ENCODE peak calls at places on chromosome 17, in five cellular contexts. C, K, M, Q and L are unnamed samples.

GRCh38 chr17:80414508-80414802 is 512 bp upstream of the ENDOV start:
- DNase-seq in C (no peak), M (no peak), K (no peak), Q (no peak), L (no peak)

GRCh38 chr17:76071497-76072148 is 694 bp downstream of the SRP68 start:
- DNase-seq in C (no peak), Q (no peak), M (no peak), K (no peak), L (no peak)

GRCh38 chr17:45353047-45353446 is 36.2 kb upstream of the MAP3K14 start:
- DNase-seq in Q (no peak), M (peak; percentile 61), K (no peak), C (no peak), L (no peak)

GRCh38 chr17:10556301-10557005 is 7.0 kb upstream of the MYH2 start:
- DNase-seq in K (no peak), M (no peak), C (peak; percentile 46), Q (no peak), L (no peak)

GRCh38 chr17:56754523-56755208 is 79.1 kb downstream of the C17orf67 start:
- DNase-seq in C (peak; percentile 65), K (no peak), M (peak; percentile 46), Q (peak; percentile 22), L (no peak)

GRCh38 chr17:67050476-67051154 is 6.3 kb downstream of the CACNG1 start:
- DNase-seq in K (no peak), Q (no peak), C (no peak), M (no peak), L (no peak)

GRCh38 chr17:63433746-63434591 is 12.1 kb downstream of the CYB561 start:
- DNase-seq in K (no peak), C (peak; percentile 96), M (peak; percentile 94), Q (no peak), L (no peak)

GRCh38 chr17:4553669-4554068 is 1.5 kb downstream of the MYBBP1A start:
- DNase-seq in M (no peak), C (no peak), K (no peak), Q (no peak), L (no peak)

GRCh38 chr17:80328620-80329380 is 68.1 kb downstream of the RNF213 start:
- DNase-seq in M (no peak), K (no peak), C (no peak), Q (no peak), L (no peak)

GRCh38 chr17:2090804-2091534 is 36.1 kb downstream of the HIC1 start:
- DNase-seq in M (peak; percentile 92), Q (peak; percentile 75), C (peak; percentile 97), K (no peak), L (no peak)

GRCh38 chr17:69874220-69874670 is 200.8 kb upstream of the KCNJ16 start:
- DNase-seq in C (peak; percentile 88), Q (peak; percentile 92), K (no peak), M (no peak), L (no peak)

GRCh38 chr17:38543403-38544174 is 62.2 kb downstream of the SRCIN1 start:
- DNase-seq in C (no peak), Q (no peak), M (no peak), K (no peak), L (no peak)

GRCh38 chr17:7897773-7898172 is 9.2 kb downstream of the CHD3 start:
- DNase-seq in M (peak; percentile 25), K (no peak), C (peak; percentile 69), Q (no peak), L (no peak)

GRCh38 chr17:37079065-37079708 is 130.4 kb downstream of the AATF start:
- DNase-seq in C (no peak), M (no peak), K (no peak), Q (no peak), L (no peak)

GRCh38 chr17:40903129-40903847 is 18.2 kb upstream of the KRT20 start:
- DNase-seq in K (no peak), C (peak; percentile 78), Q (no peak), M (peak; percentile 92), L (no peak)

GRCh38 chr17:66431910-66432309 is 129.5 kb downstream of the PRKCA start:
- DNase-seq in C (peak; percentile 92), M (peak; percentile 70), Q (peak; percentile 27), K (no peak), L (no peak)

GRCh38 chr17:19549746-19550623 is 16.3 kb downstream of the SLC47A1 start:
- DNase-seq in C (no peak), Q (no peak), M (no peak), K (no peak), L (no peak)

GRCh38 chr17:57567278-57567677 is 177.8 kb downstream of the CCDC182 start:
- DNase-seq in Q (no peak), C (no peak), K (no peak), M (no peak), L (no peak)

GRCh38 chr17:41725134-41725533 is 9.3 kb downstream of the HAP1 start:
- DNase-seq in Q (no peak), C (no peak), M (no peak), K (no peak), L (no peak)

GRCh38 chr17:57294629-57295501 is 38.5 kb downstream of the MSI2 start:
- DNase-seq in Q (no peak), K (no peak), C (no peak), M (peak; percentile 94), L (no peak)

GRCh38 chr17:15981646-15982580 is 17.6 kb downstream of the ZSWIM7 start:
- DNase-seq in Q (no peak), C (peak; percentile 53), M (no peak), K (no peak), L (no peak)

GRCh38 chr17:6496636-6497441 is 52.6 kb downstream of the PIMREG start:
- DNase-seq in K (no peak), Q (no peak), C (peak; percentile 28), M (no peak), L (no peak)

GRCh38 chr17:13638855-13639458 is 37.2 kb upstream of the HS3ST3A1 start:
- DNase-seq in K (no peak), M (peak; percentile 66), C (peak; percentile 23), Q (no peak), L (no peak)

GRCh38 chr17:78795241-78795640 is 13.2 kb upstream of the CYTH1 start:
- DNase-seq in C (no peak), M (no peak), Q (no peak), K (no peak), L (no peak)

GRCh38 chr17:83057397-83057761 is 22.0 kb upstream of the METRNL start:
- DNase-seq in M (no peak), K (no peak), Q (no peak), C (no peak), L (no peak)

GRCh38 chr17:39980402-39981206 is at the start of gene PSMD3:
- DNase-seq in M (peak; percentile 100), C (peak; percentile 100), K (peak; percentile 93), Q (peak; percentile 99), L (peak; percentile 94)

GRCh38 chr17:48054238-48055185 is 6.4 kb downstream of the NFE2L1 start:
- DNase-seq in K (no peak), C (peak; percentile 88), M (peak; percentile 87), Q (no peak), L (no peak)

GRCh38 chr17:67717192-67717623 is 528 bp upstream of the NOL11 start:
- DNase-seq in C (no peak), Q (no peak), K (no peak), M (no peak), L (no peak)

GRCh38 chr17:77804796-77805426 is 153.6 kb upstream of the TNRC6C start:
- DNase-seq in K (no peak), Q (no peak), M (no peak), C (no peak), L (no peak)

GRCh38 chr17:33299115-33299514 is 6.0 kb upstream of the ASIC2 start:
- DNase-seq in Q (no peak), C (no peak), K (no peak), M (no peak), L (no peak)

GRCh38 chr17:864315-864714 is 82.2 kb downstream of the MRM3 start:
- DNase-seq in M (no peak), C (no peak), Q (no peak), K (no peak), L (no peak)

GRCh38 chr17:61285483-61286320 is 113.9 kb upstream of the TBX2 start:
- DNase-seq in M (no peak), K (no peak), Q (no peak), C (peak; percentile 94), L (no peak)

GRCh38 chr17:17613708-17614114 is 22.2 kb upstream of the PEMT start:
- DNase-seq in C (peak; percentile 81), Q (peak; percentile 30), K (no peak), M (peak; percentile 76), L (peak; percentile 9)